ENCODE peak calls at places on chromosomes 5 and 9, in ten cellular contexts. Z is CD8-positive, alpha-beta T cell; R is stomach; Q is ascending aorta; V is gastrocnemius medialis; T is Calu3; X is GM12864; G is AG04450; I is prostate gland; J is B cell. N is an unnamed sample.

GRCh38 chr5:40080191-40080590 is 599.5 kb upstream of the PTGER4 start:
- DNase-seq in Z (no peak), R (no peak), Q (no peak), V (no peak), T (no peak), X (no peak), G (no peak), I (no peak), J (no peak), N (no peak)

GRCh38 chr9:137778336-137778735 is 99.2 kb upstream of the CACNA1B start:
- DNase-seq in Z (no peak), R (no peak), Q (no peak), V (no peak), T (no peak), X (no peak), G (no peak), I (no peak), J (no peak), N (no peak)

GRCh38 chr5:127596501-127596900 is 52.4 kb upstream of the CTXN3 start:
- DNase-seq in Z (no peak), R (no peak), Q (no peak), V (no peak), T (no peak), X (no peak), G (no peak), I (no peak), J (no peak), N (no peak)

GRCh38 chr5:17378346-17378984 is 119.6 kb upstream of the TAF11L2 start:
- DNase-seq in Z (no peak), R (no peak), Q (no peak), V (no peak), T (no peak), X (no peak), G (no peak), I (no peak), J (no peak), N (peak; percentile 74)

GRCh38 chr5:35183243-35183955 is 46.9 kb downstream of the PRLR start:
- DNase-seq in Z (no peak), R (peak; percentile 40), Q (no peak), V (peak; percentile 19), T (peak; percentile 44), X (no peak), G (no peak), I (no peak), J (no peak), N (peak; percentile 73)

GRCh38 chr9:101705135-101705661 is 33.2 kb downstream of the GRIN3A start:
- DNase-seq in Z (no peak), R (no peak), Q (no peak), V (peak; percentile 15), T (peak; percentile 43), X (no peak), G (no peak), I (peak; percentile 14), J (peak; percentile 7), N (no peak)

GRCh38 chr9:137163101-137163661 is 6.7 kb downstream of the LRRC26 start:
- DNase-seq in Z (no peak), R (no peak), Q (no peak), V (no peak), T (no peak), X (no peak), G (no peak), I (peak; percentile 30), J (no peak), N (peak; percentile 13)

GRCh38 chr9:34929506-34930102 is 28.5 kb upstream of the PHF24 start:
- DNase-seq in Z (no peak), R (peak; percentile 28), Q (no peak), V (no peak), T (peak; percentile 28), X (peak; percentile 3), G (no peak), I (no peak), J (peak; percentile 17), N (peak; percentile 10)

GRCh38 chr9:130319300-130319699 is 53.7 kb downstream of the HMCN2 start:
- DNase-seq in Z (no peak), R (no peak), Q (no peak), V (no peak), T (no peak), X (no peak), G (no peak), I (no peak), J (no peak), N (no peak)

GRCh38 chr9:113648586-113648985 is 185.1 kb downstream of the RGS3 start:
- DNase-seq in Z (no peak), R (no peak), Q (no peak), V (no peak), T (no peak), X (no peak), G (no peak), I (no peak), J (no peak), N (no peak)

GRCh38 chr9:106025449-106025848 is 331.1 kb downstream of the TMEM38B start:
- DNase-seq in Z (no peak), R (no peak), Q (no peak), V (no peak), T (no peak), X (no peak), G (no peak), I (no peak), J (no peak), N (no peak)
- TF ChIP-seq CTCF in Z (no peak), R (no peak), Q (no peak), V (no peak), T (no peak), X (no peak), G (no peak), I (no peak), J (no peak), N (peak; percentile 25)

GRCh38 chr5:68631884-68632283 is 416.3 kb downstream of the PIK3R1 start:
- DNase-seq in Z (no peak), R (no peak), Q (no peak), V (no peak), T (no peak), X (no peak), G (no peak), I (no peak), J (no peak), N (no peak)

GRCh38 chr5:68630354-68630753 is 414.8 kb downstream of the PIK3R1 start:
- DNase-seq in Z (no peak), R (no peak), Q (no peak), V (no peak), T (no peak), X (no peak), G (no peak), I (no peak), J (no peak), N (no peak)

DNA sequence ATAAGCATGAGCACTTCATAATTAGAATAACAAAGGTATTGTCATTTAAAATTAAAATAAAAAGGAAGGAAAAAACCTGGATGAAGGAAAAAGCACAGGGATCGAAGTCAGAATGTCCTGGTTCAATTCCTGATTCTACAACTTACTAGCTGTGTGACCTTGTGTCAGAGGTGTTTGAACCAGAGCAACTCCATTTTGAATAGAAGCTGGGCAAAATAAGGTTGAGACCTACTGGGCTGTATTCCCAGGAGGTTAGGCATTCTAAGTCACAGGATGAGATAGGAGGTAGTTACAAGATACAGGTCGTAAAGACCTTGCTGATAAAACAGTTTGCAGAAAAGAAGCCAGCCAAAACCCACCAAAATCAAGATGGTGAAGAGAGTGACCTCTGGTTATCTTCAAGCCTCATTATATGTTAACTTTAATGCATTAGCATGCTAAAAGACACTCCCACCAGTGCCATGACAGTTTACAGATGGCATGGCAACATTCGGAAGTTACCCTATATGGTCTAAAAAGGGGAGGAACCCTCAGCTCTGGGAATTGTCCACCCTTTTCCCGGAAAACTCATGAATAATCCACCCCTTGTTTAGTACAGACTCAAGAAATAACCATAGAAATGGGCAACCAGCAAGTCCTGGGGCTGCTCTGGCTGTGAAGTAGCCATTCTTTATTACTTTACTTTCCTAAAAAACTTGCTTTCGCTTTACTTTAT is 412.7 kb downstream of the PIK3R1 start:
- DNase-seq in Z (no peak), R (no peak), Q (no peak), V (no peak), T (no peak), X (no peak), G (no peak), I (no peak), J (no peak), N (no peak)
- TF ChIP-seq CTCF in Z (no peak), R (no peak), Q (no peak), V (no peak), T (no peak), X (no peak), G (no peak), I (no peak), J (no peak), N (no peak)

DNA sequence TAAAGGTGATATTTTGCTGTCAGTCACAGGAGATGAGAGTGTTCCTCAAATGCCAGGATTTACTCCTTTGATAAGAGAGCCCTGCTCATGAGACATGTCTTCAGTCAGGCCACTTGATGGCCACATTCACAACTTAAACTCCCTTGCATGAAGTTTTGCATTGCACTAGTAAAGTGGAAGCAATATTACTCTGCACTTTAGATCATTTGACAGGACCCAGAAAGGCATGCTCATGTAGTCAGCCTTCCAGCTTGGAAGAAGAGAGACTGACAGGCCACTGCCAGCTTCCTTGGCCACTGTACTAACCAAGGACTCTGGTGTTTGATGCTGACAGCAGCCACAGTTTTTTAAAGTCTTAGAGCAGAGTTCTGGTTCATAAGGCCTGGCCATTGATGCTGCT is 42.6 kb downstream of the NPR3 start:
- DNase-seq in Z (no peak), R (no peak), Q (no peak), V (no peak), T (no peak), X (no peak), G (no peak), I (no peak), J (no peak), N (peak; percentile 6)
- TF ChIP-seq CTCF in Z (no peak), R (no peak), Q (no peak), V (no peak), T (no peak), X (no peak), G (no peak), I (no peak), J (no peak), N (peak; percentile 35)

GRCh38 chr9:4228606-4229005 is 71.3 kb downstream of the GLIS3 start:
- DNase-seq in Z (no peak), R (no peak), Q (no peak), V (no peak), T (no peak), X (no peak), G (no peak), I (no peak), J (no peak), N (peak; percentile 60)
- TF ChIP-seq CTCF in Z (no peak), R (peak; percentile 49), Q (no peak), V (no peak), T (no peak), X (peak; percentile 37), G (peak; percentile 69), I (peak; percentile 22), J (no peak), N (peak; percentile 68)

N was measured in brain microvascular endothelial cell.